ENCODE peak calls at places on chromosomes 4 and X, in eight cellular contexts. L is CD8-positive, alpha-beta memory T cell; A is lower lobe of right lung; V is NT2/D1; I is Karpas-422; Q is adipocyte; B is aorta; H is heart left ventricle. G is an unnamed sample. For H3K27me3, the result is how much of the 10 kb centered on the place peaks cover.

GRCh38 chrX:86121916-86122315 is 26.3 kb upstream of the DACH2 start:
- DNase-seq in I (no peak), L (no peak), B (no peak), Q (no peak), A (no peak), H (no peak), V (peak), G (no peak)

GRCh38 chr4:84146300-84146942 is 352.7 kb downstream of the NKX6-1 start:
- DNase-seq in Q (peak), L (no peak), H (no peak), I (no peak), V (no peak), A (no peak), B (no peak), G (no peak)

GRCh38 chrX:147917700-147918694 is 6.3 kb downstream of the FMR1 start:
- DNase-seq in A (no peak), L (peak), I (peak), Q (no peak), V (no peak), B (no peak), H (no peak), G (no peak)

GRCh38 chr4:139419388-139419914 is 34.5 kb upstream of the RAB33B start:
- DNase-seq in B (no peak), L (no peak), V (no peak), Q (peak), A (no peak), H (peak), I (no peak), G (no peak)

GRCh38 chr4:112649055-112649408 is 12.1 kb downstream of the LARP7 start:
- DNase-seq in L (no peak), H (no peak), B (no peak), A (no peak), V (no peak), I (no peak), Q (peak), G (no peak)

GRCh38 chr4:147787204-147787603 is 55.3 kb downstream of the ARHGAP10 start:
- DNase-seq in L (no peak), A (no peak), B (no peak), V (no peak), I (no peak), H (no peak), Q (no peak), G (no peak)

GRCh38 chr4:111812760-111813159 is 332.5 kb upstream of the FAM241A start:
- DNase-seq in B (no peak), Q (no peak), V (no peak), A (no peak), I (no peak), H (no peak), L (no peak), G (no peak)

GRCh38 chrX:110414679-110415439 is 56.2 kb downstream of the RTL9 start:
- DNase-seq in A (no peak), I (no peak), H (no peak), L (no peak), B (no peak), Q (peak), V (no peak), G (no peak)

GRCh38 chr4:24137963-24138601 is 248.2 kb upstream of the PPARGC1A start:
- DNase-seq in I (no peak), Q (peak), L (no peak), B (no peak), H (no peak), A (no peak), V (no peak), G (no peak)

GRCh38 chr4:79913581-79913980 is 159.4 kb downstream of the ANTXR2 start:
- DNase-seq in A (no peak), H (no peak), Q (peak), L (no peak), V (no peak), I (no peak), B (no peak), G (no peak)
- H3K27me3 ChIP-seq in A (under half), H (under half), Q (under half), L (under half), V (under half), I (under half), B (under half), G (under half)

DNA sequence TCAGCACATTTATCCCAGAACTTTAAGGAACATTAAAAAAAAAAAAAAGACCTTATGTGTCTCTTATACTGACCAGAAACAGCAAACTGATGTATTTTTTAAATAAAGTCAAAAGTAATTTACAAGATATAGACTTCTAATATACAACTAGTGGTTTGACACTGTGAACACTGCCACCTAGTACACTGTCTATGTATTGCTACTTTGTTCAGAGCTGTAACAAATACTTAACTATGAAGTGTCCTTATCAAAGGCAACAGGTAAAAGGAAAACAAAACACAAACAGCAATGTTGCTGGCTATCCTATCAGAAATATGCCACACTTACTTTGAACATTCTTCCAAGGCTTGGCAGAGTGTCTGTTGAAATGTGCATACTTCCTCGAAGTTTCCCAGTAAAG is 60.4 kb downstream of the CD40LG start:
- DNase-seq in I (peak), V (no peak), H (no peak), A (no peak), Q (no peak), B (no peak), L (no peak), G (no peak)
- H3K27me3 ChIP-seq in I (under half), V (under half), H (under half), A (under half), Q (under half), B (under half), L (under half), G (under half)

DNA sequence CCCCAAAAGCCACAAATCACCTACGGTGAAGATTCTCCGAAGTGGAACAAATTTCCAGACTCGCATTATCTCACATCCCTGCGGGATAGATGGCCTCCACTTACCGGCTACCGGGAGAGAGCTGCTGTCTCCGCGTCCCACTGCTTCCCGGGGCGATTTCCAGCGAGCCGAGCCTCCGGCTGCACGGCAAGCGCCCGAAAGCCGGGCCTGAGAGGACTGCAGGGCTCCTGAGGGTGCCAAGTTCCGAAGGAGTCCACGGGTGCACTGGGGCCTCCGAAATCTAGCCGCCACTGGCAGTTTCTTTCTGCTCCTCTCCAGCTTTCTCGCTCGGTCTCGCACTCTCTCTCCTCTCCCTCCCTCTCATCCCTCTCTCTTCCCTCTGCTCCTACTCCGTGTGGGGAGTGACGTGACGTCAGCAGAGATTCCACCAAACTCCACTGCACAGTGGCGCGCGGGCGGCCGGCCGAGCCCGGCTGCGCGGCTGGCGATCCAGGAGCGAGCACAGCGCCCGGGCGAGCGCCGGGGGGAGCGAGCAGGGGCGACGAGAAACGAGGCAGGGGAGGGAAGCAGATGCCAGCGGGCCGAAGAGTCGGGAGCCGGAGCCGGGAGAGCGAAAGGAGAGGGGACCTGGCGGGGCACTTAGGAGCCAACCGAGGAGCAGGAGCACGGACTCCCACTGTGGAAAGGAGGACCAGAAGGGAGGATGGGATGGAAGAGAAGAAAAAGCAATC is 14.0 kb upstream of the PITX2 start:
- DNase-seq in I (no peak), H (no peak), L (no peak), V (no peak), Q (peak), A (no peak), B (peak), G (no peak)
- H3K27me3 ChIP-seq in I (under half), H (half or more), L (half or more), V (half or more), Q (under half), A (half or more), B (under half), G (under half)

DNA sequence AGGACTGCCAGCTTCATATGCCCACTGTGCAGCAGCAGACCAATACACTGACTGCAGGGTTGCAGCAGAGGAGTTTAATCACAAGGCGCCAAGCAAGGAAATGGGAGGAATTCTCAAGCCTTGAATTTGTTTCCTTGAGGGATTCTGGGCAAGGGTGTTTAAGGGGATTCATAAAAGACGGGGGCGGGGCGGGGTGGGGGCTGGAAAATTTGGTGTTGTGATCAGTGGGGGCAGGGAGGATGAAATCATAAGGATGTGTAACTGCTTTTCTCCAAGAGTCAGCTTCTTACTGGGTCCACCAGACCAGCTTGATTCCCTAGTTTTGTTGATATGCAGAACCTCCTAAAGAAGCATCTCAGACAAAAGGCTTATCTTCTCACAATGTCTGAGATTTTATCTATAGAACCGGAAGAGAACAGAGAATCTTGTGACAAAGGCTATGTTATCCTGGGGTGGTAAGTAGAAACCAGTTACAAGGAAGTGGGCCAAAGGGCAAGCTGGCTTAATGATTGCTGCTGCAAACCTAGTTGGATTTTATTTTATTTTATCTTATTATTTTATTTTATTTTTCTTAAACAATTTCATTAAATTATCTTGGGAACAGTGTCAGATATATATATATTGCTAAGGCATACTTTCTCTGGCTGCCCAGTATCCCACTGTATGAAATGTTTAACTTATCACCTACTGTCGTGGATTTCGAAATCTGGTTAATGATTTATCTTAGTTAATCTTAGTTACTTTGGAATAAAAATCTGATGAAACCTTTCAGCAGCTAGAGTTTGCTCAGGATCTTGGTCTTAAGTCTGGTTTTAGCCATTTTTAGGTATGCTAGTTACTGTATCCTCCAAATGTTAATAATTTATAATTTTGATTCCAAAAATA is 276.4 kb downstream of the RPA4 start:
- DNase-seq in Q (no peak), B (no peak), A (no peak), H (no peak), I (no peak), V (no peak), L (no peak), G (no peak)
- H3K27me3 ChIP-seq in Q (under half), B (under half), A (under half), H (under half), I (under half), V (under half), L (under half), G (under half)

GRCh38 chrX:30920271-30920670 is 31.2 kb upstream of the TAB3 start:
- DNase-seq in A (no peak), H (no peak), V (no peak), L (no peak), B (no peak), I (no peak), Q (no peak), G (no peak)
- H3K27me3 ChIP-seq in A (under half), H (under half), V (under half), L (under half), B (under half), I (under half), Q (under half), G (under half)

DNA sequence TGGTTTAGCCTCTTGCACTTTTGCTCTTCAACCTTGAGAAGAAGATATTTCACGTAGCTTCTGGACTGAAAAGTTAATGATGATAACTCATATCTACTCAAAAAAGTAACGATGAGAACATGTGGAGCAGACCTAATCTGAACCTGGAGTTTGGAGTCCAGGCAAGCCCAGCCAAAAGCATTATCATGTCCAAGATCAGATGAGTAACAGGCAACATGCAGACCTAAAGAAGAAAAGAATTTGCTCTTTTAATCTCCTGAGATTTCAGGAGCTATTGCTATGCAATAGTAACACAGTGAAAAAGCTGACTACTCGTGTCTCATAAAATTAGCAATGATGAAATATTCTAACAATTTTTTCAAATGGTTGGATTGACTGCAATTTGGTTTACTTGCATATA is 21.8 kb upstream of the PPA2 start:
- DNase-seq in I (no peak), B (no peak), Q (no peak), A (no peak), H (no peak), V (no peak), L (no peak), G (no peak)
- H3K27me3 ChIP-seq in I (under half), B (under half), Q (under half), A (under half), H (under half), V (under half), L (under half), G (under half)

GRCh38 chrX:25021132-25021498 is 5.3 kb upstream of the ARX start:
- DNase-seq in B (no peak), H (no peak), V (no peak), L (no peak), A (no peak), Q (no peak), I (no peak), G (no peak)
- H3K27me3 ChIP-seq in B (under half), H (half or more), V (half or more), L (under half), A (half or more), Q (half or more), I (under half), G (under half)

DNA sequence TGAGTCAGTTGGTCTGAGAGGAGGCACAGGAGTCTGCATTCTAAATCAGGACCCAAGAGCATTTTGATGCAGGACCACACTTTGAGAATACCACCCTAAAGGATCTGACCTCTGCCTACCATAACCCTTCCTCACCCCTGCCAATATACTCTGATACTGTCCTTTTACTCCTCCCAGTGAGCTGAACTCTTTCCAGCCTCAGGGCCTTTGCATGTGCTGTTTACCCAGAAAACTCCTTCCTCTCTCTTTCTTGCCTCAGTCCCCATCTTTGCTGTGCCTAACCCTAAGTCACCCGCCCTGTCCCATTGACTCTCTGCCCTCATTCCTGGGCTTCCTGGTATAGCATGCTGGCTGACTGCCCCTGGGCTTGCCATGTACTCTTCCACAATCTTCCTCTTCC is 54.7 kb downstream of the OCRL start:
- DNase-seq in H (no peak), L (no peak), Q (no peak), V (no peak), I (peak), B (no peak), A (no peak), G (no peak)
- H3K27me3 ChIP-seq in H (under half), L (under half), Q (under half), V (under half), I (under half), B (under half), A (under half), G (under half)

G was measured in CD8-positive, alpha-beta T cell.